ENCODE peak calls at places on chromosomes 6 and 20, in five cellular contexts. B is cardiac muscle cell, F is fibroblast of lung, R is lower lobe of right lung, K is heart right ventricle. L is an unnamed sample. For H3K4me1, the result is how much of the 10 kb centered on the place peaks cover.

GRCh38 chr6:130839379-130839778 is 12.2 kb downstream of the SMLR1 start:
- DNase-seq in R (no peak), B (no peak), F (no peak), K (no peak), L (no peak)

GRCh38 chr6:53440331-53440730 is 91.6 kb upstream of the ELOVL5 start:
- DNase-seq in K (no peak), R (no peak), F (peak), B (peak), L (no peak)

GRCh38 chr6:34598725-34599124 is 42.6 kb upstream of the SPDEF start:
- DNase-seq in K (no peak), R (no peak), B (no peak), F (no peak), L (no peak)

GRCh38 chr6:164749126-164749758 is 560.2 kb downstream of the C6orf118 start:
- DNase-seq in B (peak), K (peak), F (peak), R (no peak), L (no peak)

GRCh38 chr6:11968241-11968806 is 43.8 kb upstream of the HIVEP1 start:
- DNase-seq in R (no peak), F (no peak), B (no peak), K (no peak), L (no peak)

GRCh38 chr6:149913085-149913484 is 9.8 kb downstream of the RAET1G start:
- DNase-seq in B (no peak), K (no peak), R (no peak), F (no peak), L (peak)

GRCh38 chr6:52499026-52499425 is 77.8 kb downstream of the TRAM2 start:
- DNase-seq in F (peak), K (no peak), B (no peak), R (no peak), L (no peak)

GRCh38 chr6:2961491-2961890 is 9.9 kb downstream of the SERPINB6 start:
- DNase-seq in R (no peak), F (no peak), K (no peak), B (no peak), L (no peak)

GRCh38 chr6:152981989-152982767 is 663 bp downstream of the FBXO5 start:
- DNase-seq in F (no peak), B (no peak), K (peak), R (no peak), L (peak)

GRCh38 chr6:15392182-15392581 is 146.3 kb downstream of the JARID2 start:
- DNase-seq in K (no peak), F (no peak), B (no peak), R (no peak), L (no peak)

GRCh38 chr6:158849899-158850806 is 31.0 kb upstream of the EZR start:
- DNase-seq in K (no peak), B (peak), R (no peak), F (peak), L (no peak)

GRCh38 chr6:40407239-40407638 is 179.9 kb downstream of the LRFN2 start:
- DNase-seq in K (no peak), B (no peak), R (no peak), F (no peak), L (no peak)

GRCh38 chr6:108113557-108114519 is 39.3 kb upstream of the OSTM1 start:
- DNase-seq in F (peak), K (no peak), B (peak), R (peak), L (no peak)

GRCh38 chr6:3534599-3534998 is 77.7 kb upstream of the SLC22A23 start:
- DNase-seq in K (no peak), R (no peak), B (no peak), F (peak), L (no peak)

GRCh38 chr6:124999105-124999764 is 37.0 kb downstream of the RNF217 start:
- DNase-seq in B (no peak), K (no peak), R (no peak), F (peak), L (no peak)

GRCh38 chr6:156021746-156022396 is 566.2 kb upstream of the NOX3 start:
- DNase-seq in F (peak), B (peak), K (no peak), R (no peak), L (no peak)

GRCh38 chr6:169190144-169190584 is 63.5 kb downstream of the THBS2 start:
- DNase-seq in B (peak), F (peak), K (peak), R (no peak), L (peak)

GRCh38 chr20:1422756-1423155 is 29.9 kb upstream of the FKBP1A start:
- DNase-seq in R (no peak), B (no peak), K (no peak), F (no peak), L (no peak)

DNA sequence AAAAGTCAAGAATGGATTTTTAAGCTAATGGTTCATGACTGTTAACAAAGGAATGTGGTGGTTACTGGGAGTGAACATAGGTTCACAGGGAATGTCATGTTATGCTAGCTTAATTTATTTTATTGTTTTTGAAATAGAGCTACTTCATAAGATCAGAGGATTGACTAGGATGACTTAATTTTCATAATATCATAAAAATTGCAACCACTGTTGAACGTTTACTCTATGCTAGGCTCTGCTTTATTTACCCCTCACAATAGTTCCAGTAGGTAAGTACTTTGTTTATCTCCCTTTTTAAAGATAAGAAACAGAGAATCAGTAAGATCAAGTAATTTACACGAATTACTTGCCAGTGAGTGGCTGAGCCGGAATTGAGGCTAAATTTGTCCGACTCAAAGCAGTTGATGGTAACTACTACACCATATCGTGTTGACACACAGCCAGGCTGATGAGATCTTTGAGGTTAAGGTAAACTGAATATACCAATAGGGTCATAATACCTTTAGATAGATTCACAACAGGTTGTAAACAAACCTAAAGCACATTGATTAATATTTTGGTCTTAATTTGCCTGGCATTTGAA is 194.6 kb upstream of the CITED2 start:
- DNase-seq in F (peak), K (no peak), B (peak), R (no peak), L (no peak)
- TF ChIP-seq CTCF in F (no peak), K (no peak), B (no peak), R (no peak), L (no peak)

GRCh38 chr6:39224058-39224457 is 5.2 kb downstream of the KCNK5 start:
- DNase-seq in R (no peak), B (no peak), K (no peak), F (no peak), L (no peak)

GRCh38 chr6:39221746-39222641 is 7.3 kb downstream of the KCNK5 start:
- DNase-seq in K (no peak), F (no peak), R (no peak), B (no peak), L (no peak)

GRCh38 chr6:39224523-39225182 is 4.6 kb downstream of the KCNK5 start:
- DNase-seq in K (no peak), R (no peak), F (no peak), B (no peak), L (no peak)

GRCh38 chr6:39225543-39225942 is 3.7 kb downstream of the KCNK5 start:
- DNase-seq in F (no peak), K (no peak), B (no peak), R (no peak), L (no peak)

GRCh38 chr6:39223535-39223934 is 5.7 kb downstream of the KCNK5 start:
- DNase-seq in F (no peak), K (no peak), B (no peak), R (no peak), L (no peak)
- H3K4me1 ChIP-seq in F (under half), K (under half), B (under half), R (half or more), L (under half)

DNA sequence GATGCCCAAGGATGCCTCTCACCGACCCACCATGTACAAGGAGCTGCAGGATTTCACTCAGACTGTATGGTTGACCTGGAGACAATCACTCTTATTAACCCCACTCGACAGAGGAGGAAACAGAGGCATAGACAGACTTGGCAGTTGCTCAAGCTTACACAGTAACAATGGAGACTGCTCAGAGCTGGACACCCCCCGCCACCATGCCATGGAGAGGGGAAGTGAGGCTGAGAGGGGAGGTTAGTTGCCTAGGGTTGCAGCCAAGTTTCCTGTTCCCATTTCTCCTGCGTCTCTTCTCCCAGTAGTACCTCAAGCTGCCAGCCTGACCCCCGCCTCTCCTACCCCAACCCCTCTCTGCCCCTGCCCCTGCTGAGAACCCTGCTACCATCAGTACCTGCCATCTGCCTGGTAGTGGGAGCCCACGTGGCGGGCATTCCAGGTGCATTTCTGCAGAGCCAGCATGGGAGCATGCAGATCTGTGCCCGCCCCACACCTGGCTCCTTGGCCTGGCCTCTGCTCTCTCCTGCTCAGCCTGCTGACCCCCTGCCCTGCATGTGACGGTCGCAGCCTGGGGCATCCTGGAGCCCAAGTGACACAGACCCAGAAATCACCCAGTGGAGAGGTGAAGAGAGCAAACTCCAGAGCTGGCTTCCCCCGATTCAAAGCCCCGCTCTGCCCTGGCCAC is 157.7 kb downstream of the PREX1 start:
- DNase-seq in R (no peak), K (no peak), F (no peak), B (no peak), L (no peak)
- TF ChIP-seq CTCF in R (no peak), K (no peak), F (no peak), B (no peak), L (no peak)

DNA sequence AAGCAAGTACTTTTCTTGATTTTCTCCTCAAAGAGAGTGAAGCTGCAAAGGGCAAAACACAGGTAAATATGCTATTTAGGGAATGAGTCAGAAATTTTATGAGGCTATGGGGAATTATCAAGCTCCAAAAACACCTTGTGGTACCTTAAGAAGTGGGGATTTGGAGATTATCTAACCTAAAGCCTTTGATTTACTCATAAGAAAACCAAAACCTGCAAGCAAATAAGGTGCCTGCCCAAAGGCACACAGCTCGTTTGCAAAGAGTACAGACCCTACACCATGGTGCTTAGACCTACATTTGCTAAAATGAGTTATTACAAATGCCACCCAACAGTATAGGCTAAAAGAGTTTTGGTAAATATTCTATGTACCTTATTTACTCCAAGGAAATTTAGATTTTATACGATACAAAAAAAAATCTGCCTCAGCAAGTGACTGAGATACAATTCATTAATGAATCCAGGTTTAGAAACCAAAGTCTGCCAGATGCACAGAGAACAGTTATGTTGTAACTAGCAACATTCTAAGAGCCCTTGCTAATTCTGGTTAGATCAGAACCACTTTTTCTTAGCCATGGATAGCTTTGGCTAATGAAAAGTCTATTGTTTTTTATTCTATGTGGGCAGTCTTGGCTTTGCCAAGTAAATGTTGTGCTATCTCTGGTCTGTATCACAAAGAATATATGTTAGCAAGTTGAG is 101.5 kb downstream of the KHDC1L start:
- DNase-seq in K (no peak), B (no peak), F (no peak), R (no peak), L (no peak)
- H3K4me1 ChIP-seq in K (under half), B (under half), F (under half), R (under half), L (under half)

GRCh38 chr20:62702886-62703852 is 5.5 kb upstream of the NTSR1 start:
- DNase-seq in R (no peak), K (peak), B (peak), F (peak), L (no peak)
- TF ChIP-seq CTCF in R (no peak), K (no peak), B (peak), F (peak), L (no peak)

DNA sequence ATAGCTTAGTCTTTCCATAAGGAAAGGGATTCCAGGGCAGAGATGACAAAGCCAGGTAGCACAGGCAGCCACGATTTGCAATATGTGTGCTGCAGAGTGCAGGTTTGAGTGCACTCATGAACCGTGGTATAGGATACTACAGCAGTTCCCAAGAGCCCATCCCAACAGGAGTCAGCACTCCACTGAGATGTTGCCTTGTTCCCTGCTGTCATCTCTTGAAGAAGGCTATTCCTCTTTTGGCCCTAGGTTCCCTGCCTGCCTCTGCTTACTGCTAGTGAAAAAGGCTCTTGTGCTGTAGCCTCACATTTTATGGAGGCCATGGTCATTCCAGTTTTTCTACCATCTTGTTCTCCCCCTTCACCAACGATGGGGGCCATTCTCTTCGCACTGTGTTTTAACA is 40.2 kb downstream of the RALY start:
- DNase-seq in K (no peak), B (no peak), R (no peak), F (no peak), L (no peak)
- H3K4me1 ChIP-seq in K (under half), B (under half), R (under half), F (under half), L (under half)

GRCh38 chr6:29834564-29835436 is 7.2 kb downstream of the HLA-G start:
- DNase-seq in B (peak), F (no peak), R (no peak), K (peak), L (peak)
- TF ChIP-seq CTCF in B (peak), F (peak), R (peak), K (peak), L (peak)

GRCh38 chr6:133587396-133587795 is 301.5 kb upstream of the TCF21 start:
- DNase-seq in F (no peak), R (no peak), B (no peak), K (no peak), L (no peak)
- H3K4me1 ChIP-seq in F (under half), R (under half), B (under half), K (under half), L (under half)

GRCh38 chr6:5213851-5214507 is 46.8 kb downstream of the LYRM4 start:
- DNase-seq in B (peak), R (no peak), K (peak), F (peak), L (no peak)
- TF ChIP-seq CTCF in B (peak), R (no peak), K (peak), F (no peak), L (no peak)